ENCODE peak calls at places on chromosome 2, in seven cellular contexts. X is psoas muscle; L is activated CD4-positive, alpha-beta T cell treated with anti-CD3 and anti-CD28 coated beads for 24 hours; F is lower lobe of right lung; G is H54; R is T-helper 1 cell; S is AG09309. M is an unnamed sample.

GRCh38 chr2:182666674-182667320 is 49.3 kb upstream of the DNAJC10 start:
- DNase-seq in L (no peak), S (no peak), F (no peak), X (no peak), G (no peak), R (no peak), M (no peak)

GRCh38 chr2:62999905-63000304 is 50.7 kb upstream of the OTX1 start:
- DNase-seq in X (peak), L (no peak), S (no peak), G (peak), R (no peak), F (no peak), M (no peak)

GRCh38 chr2:214076527-214076926 is 334.3 kb upstream of the VWC2L start:
- DNase-seq in G (no peak), R (no peak), L (no peak), X (no peak), S (no peak), F (no peak), M (no peak)

GRCh38 chr2:102045697-102046096 is 53.9 kb downstream of the IL1R2 start:
- DNase-seq in S (no peak), F (no peak), G (no peak), X (no peak), R (no peak), L (no peak), M (no peak)

GRCh38 chr2:12227941-12228608 is 481.6 kb downstream of the LPIN1 start:
- DNase-seq in S (peak), R (no peak), L (no peak), G (no peak), F (no peak), X (no peak), M (no peak)

GRCh38 chr2:43083710-43084698 is 142.4 kb downstream of the ZFP36L2 start:
- DNase-seq in R (no peak), G (no peak), X (peak), S (peak), F (no peak), L (no peak), M (no peak)

GRCh38 chr2:191358325-191359025 is 113.3 kb downstream of the MYO1B start:
- DNase-seq in X (no peak), G (no peak), S (no peak), R (no peak), F (no peak), L (no peak), M (no peak)

GRCh38 chr2:135378591-135378990 is 152.4 kb downstream of the ZRANB3 start:
- DNase-seq in S (no peak), L (no peak), R (no peak), G (no peak), F (no peak), X (no peak), M (no peak)

GRCh38 chr2:70826696-70827330 is 6.4 kb upstream of the CLEC4F start:
- DNase-seq in F (no peak), X (no peak), L (no peak), R (no peak), S (no peak), G (no peak), M (no peak)

GRCh38 chr2:211435331-211435730 is 878.9 kb downstream of the CPS1 start:
- DNase-seq in X (no peak), S (no peak), L (no peak), F (no peak), G (no peak), R (no peak), M (no peak)

GRCh38 chr2:18639756-18640453 is 50.5 kb upstream of the NT5C1B start:
- DNase-seq in G (no peak), X (peak), R (no peak), F (no peak), L (no peak), S (no peak), M (no peak)

GRCh38 chr2:68809324-68810240 is 61.6 kb downstream of the BMP10 start:
- DNase-seq in R (no peak), X (no peak), S (no peak), L (no peak), G (no peak), F (no peak), M (no peak)

GRCh38 chr2:215815960-215816359 is 197.4 kb downstream of the MREG start:
- DNase-seq in R (no peak), L (no peak), S (no peak), G (no peak), F (no peak), X (no peak), M (no peak)

GRCh38 chr2:8049851-8050571 is 631.8 kb upstream of the ID2 start:
- DNase-seq in S (no peak), X (no peak), F (no peak), R (no peak), L (peak), G (no peak), M (no peak)

GRCh38 chr2:147588191-147588590 is 256.6 kb upstream of the ACVR2A start:
- DNase-seq in G (peak), S (no peak), F (no peak), L (no peak), X (no peak), R (no peak), M (no peak)

GRCh38 chr2:121095257-121096080 is 189.5 kb downstream of the TFCP2L1 start:
- DNase-seq in X (peak), F (peak), R (no peak), L (peak), S (no peak), G (peak), M (peak)

GRCh38 chr2:123438277-123439050 is 586.6 kb upstream of the CNTNAP5 start:
- DNase-seq in S (no peak), X (no peak), F (no peak), R (no peak), L (no peak), G (no peak), M (no peak)

GRCh38 chr2:183532514-183532913 is 408.3 kb downstream of the NUP35 start:
- DNase-seq in G (no peak), F (no peak), L (no peak), S (no peak), R (no peak), X (no peak), M (no peak)